ENCODE peak calls at places on chromosomes 13 and 19, in eight cellular contexts. Z is right cardiac atrium; L is AG10803; D is GM19239; T is amniotic epithelial cell; U is T-helper 1 cell; H is Caki2; N is activated T-helper 9 cell treated with anti-CD3 and anti-CD28 coated beads, Interleukin-2, amount 50 U/mL, for 16 hours. A is an unnamed sample.

GRCh38 chr13:44498969-44499368 is 77.2 kb downstream of the TSC22D1 start:
- DNase-seq in Z (no peak), L (peak), D (no peak), T (peak), U (no peak), H (no peak), N (no peak), A (no peak)

GRCh38 chr19:33879818-33880575 is 83.3 kb downstream of the KCTD15 start:
- DNase-seq in Z (peak), L (no peak), D (no peak), T (no peak), U (no peak), H (no peak), N (no peak), A (no peak)

GRCh38 chr19:53942001-53942786 is 20.5 kb upstream of the CACNG8 start:
- DNase-seq in Z (no peak), L (no peak), D (no peak), T (no peak), U (no peak), H (peak), N (no peak), A (no peak)

GRCh38 chr19:23999821-24000610 is 85.3 kb downstream of the ZNF726 start:
- DNase-seq in Z (no peak), L (no peak), D (no peak), T (no peak), U (no peak), H (no peak), N (no peak), A (no peak)

GRCh38 chr13:30026093-30026492 is 175.7 kb upstream of the UBL3 start:
- DNase-seq in Z (no peak), L (peak), D (no peak), T (peak), U (no peak), H (no peak), N (no peak), A (no peak)

GRCh38 chr13:107376393-107377085 is 808.6 kb upstream of the ARGLU1 start:
- DNase-seq in Z (no peak), L (no peak), D (no peak), T (no peak), U (no peak), H (no peak), N (no peak), A (no peak)

GRCh38 chr19:11453468-11454341 is 18.3 kb downstream of the PRKCSH start:
- DNase-seq in Z (no peak), L (no peak), D (peak), T (no peak), U (no peak), H (no peak), N (no peak), A (no peak)

GRCh38 chr19:10554760-10555612 is 10.8 kb downstream of the KRI1 start:
- DNase-seq in Z (peak), L (no peak), D (no peak), T (no peak), U (no peak), H (no peak), N (no peak), A (no peak)

GRCh38 chr13:30141773-30142501 is 165.4 kb downstream of the KATNAL1 start:
- DNase-seq in Z (no peak), L (peak), D (no peak), T (no peak), U (no peak), H (no peak), N (no peak), A (no peak)

GRCh38 chr19:37251308-37252229 is 33.6 kb downstream of the ZNF383 start:
- DNase-seq in Z (peak), L (peak), D (peak), T (peak), U (peak), H (no peak), N (peak), A (peak)

A was measured in lower leg skin.